ENCODE peak calls at places on chromosomes 4 and X, in four cellular contexts. K, G, O and M are unnamed samples.

GRCh38 chrX:132520792-132521191 is 32.0 kb upstream of the MBNL3 start:
- ATAC-seq in K (no peak), G (no peak), O (no peak), M (no peak)

GRCh38 chrX:77917294-77917933 is 6.9 kb downstream of the ATP7A start:
- ATAC-seq in K (no peak), G (peak; percentile 47), O (no peak), M (no peak)

GRCh38 chrX:12770440-12770839 is 20.8 kb upstream of the PRPS2 start:
- ATAC-seq in K (no peak), G (no peak), O (no peak), M (no peak)

GRCh38 chr4:95643627-95644026 is 94.9 kb upstream of the UNC5C start:
- ATAC-seq in K (no peak), G (no peak), O (no peak), M (no peak)

GRCh38 chrX:78124304-78124703 is 15.1 kb downstream of the TAF9B start:
- ATAC-seq in K (no peak), G (peak; percentile 52), O (no peak), M (no peak)

GRCh38 chrX:71493111-71493613 is 39.7 kb upstream of the OGT start:
- ATAC-seq in K (no peak), G (no peak), O (no peak), M (no peak)

GRCh38 chr4:54099959-54100606 is at the start of gene GSX2:
- ATAC-seq in K (peak; percentile 26), G (peak; percentile 16), O (no peak), M (no peak)

GRCh38 chrX:37812110-37812509 is 32.3 kb downstream of the CYBB start:
- ATAC-seq in K (no peak), G (no peak), O (no peak), M (no peak)